ENCODE peak calls at places on chromosomes 2 and 18, in four cellular contexts. C is NCI-H460, M is AML-193, O is NCI-H2081. Q is an unnamed sample.

GRCh38 chr2:102848366-102848839 is 86.6 kb downstream of the TMEM182 start:
- DNase-seq in C (peak), M (no peak), O (peak), Q (no peak)

GRCh38 chr2:69177785-69178636 is 165.0 kb downstream of the ANTXR1 start:
- DNase-seq in C (peak), M (peak), O (no peak), Q (peak)

GRCh38 chr2:96207778-96208143 is 866 bp downstream of the STARD7 start:
- DNase-seq in C (no peak), M (no peak), O (no peak), Q (no peak)

GRCh38 chr2:34261701-34262100 is 662.6 kb upstream of the FAM98A start:
- DNase-seq in C (no peak), M (no peak), O (no peak), Q (no peak)

GRCh38 chr18:13500227-13500865 is 226.0 kb downstream of the FAM210A start:
- DNase-seq in C (no peak), M (no peak), O (peak), Q (no peak)

GRCh38 chr2:233814063-233814435 is 35.9 kb downstream of the MROH2A start:
- DNase-seq in C (no peak), M (no peak), O (no peak), Q (no peak)

GRCh38 chr2:16623046-16623445 is 42.6 kb downstream of the CYRIA start:
- DNase-seq in C (no peak), M (no peak), O (no peak), Q (no peak)

GRCh38 chr2:55111570-55112228 is 61.4 kb upstream of the RTN4 start:
- DNase-seq in C (peak), M (peak), O (peak), Q (peak)

GRCh38 chr2:19362094-19362649 is 3.7 kb upstream of the OSR1 start:
- DNase-seq in C (no peak), M (peak), O (no peak), Q (no peak)

GRCh38 chr18:76476665-76477561 is 18.1 kb downstream of the ZNF516 start:
- DNase-seq in C (peak), M (peak), O (no peak), Q (no peak)

GRCh38 chr18:12851709-12852108 is 32.3 kb downstream of the PTPN2 start:
- DNase-seq in C (no peak), M (no peak), O (no peak), Q (no peak)

GRCh38 chr2:161165811-161166210 is 5.6 kb downstream of the TANK start:
- DNase-seq in C (no peak), M (peak), O (no peak), Q (peak)

GRCh38 chr2:143946436-143947385 is 573.2 kb downstream of the ZEB2 start:
- DNase-seq in C (no peak), M (peak), O (no peak), Q (no peak)

GRCh38 chr2:227876536-227876882 is 5.1 kb downstream of the DAW1 start:
- DNase-seq in C (peak), M (no peak), O (no peak), Q (no peak)

GRCh38 chr2:191401287-191401686 is 156.1 kb downstream of the MYO1B start:
- DNase-seq in C (no peak), M (no peak), O (no peak), Q (no peak)

GRCh38 chr2:33022989-33023731 is 76.4 kb downstream of the LTBP1 start:
- DNase-seq in C (peak), M (no peak), O (no peak), Q (no peak)

GRCh38 chr2:166665991-166666940 is 172.2 kb upstream of the SCN7A start:
- DNase-seq in C (no peak), M (no peak), O (no peak), Q (no peak)

GRCh38 chr2:120825370-120826259 is 89.9 kb downstream of the GLI2 start:
- DNase-seq in C (no peak), M (no peak), O (peak), Q (no peak)

GRCh38 chr2:215299337-215299859 is 12.5 kb upstream of the ATIC start:
- DNase-seq in C (no peak), M (no peak), O (no peak), Q (no peak)

GRCh38 chr2:24461685-24462084 is 29.4 kb upstream of the NCOA1 start:
- DNase-seq in C (no peak), M (peak), O (no peak), Q (no peak)

GRCh38 chr18:9643549-9643948 is 29.2 kb upstream of the PPP4R1 start:
- DNase-seq in C (peak), M (no peak), O (no peak), Q (no peak)

GRCh38 chr2:114805195-114805594 is 362.8 kb downstream of the DPP10 start:
- DNase-seq in C (no peak), M (no peak), O (no peak), Q (no peak)

GRCh38 chr2:201432551-201433388 is 18.5 kb downstream of the TRAK2 start:
- DNase-seq in C (no peak), M (no peak), O (no peak), Q (no peak)

GRCh38 chr2:176106636-176107539 is at the start of gene HOXD11:
- DNase-seq in C (no peak), M (no peak), O (peak), Q (no peak)

GRCh38 chr2:106607371-106607770 is 120.2 kb downstream of the CD8B2 start:
- DNase-seq in C (no peak), M (no peak), O (no peak), Q (no peak)

GRCh38 chr2:11592671-11593574 is 59.1 kb downstream of the GREB1 start:
- DNase-seq in C (no peak), M (no peak), O (no peak), Q (no peak)

GRCh38 chr2:63701406-63701805 is 112.6 kb downstream of the MDH1 start:
- DNase-seq in C (no peak), M (no peak), O (no peak), Q (no peak)